ENCODE peak calls at places on chromosomes 4 and X, in six cellular contexts. One of them, this sample, is unnamed.

GRCh38 chr4:95204873-95205272 is 343.9 kb downstream of the UNC5C start:
- DNase-seq in cardiac fibroblast: peak
- DNase-seq in hepatocyte: no peak
- DNase-seq in endothelial cell of umbilical vein: no peak
- DNase-seq in body of pancreas: no peak
- DNase-seq in GM23338: peak
- DNase-seq in this sample: no peak

GRCh38 chrX:69501433-69501832 is 2.7 kb upstream of the NALF2 start:
- DNase-seq in hepatocyte: no peak
- DNase-seq in cardiac fibroblast: no peak
- DNase-seq in body of pancreas: peak
- DNase-seq in endothelial cell of umbilical vein: no peak
- DNase-seq in GM23338: peak
- DNase-seq in this sample: no peak

GRCh38 chr4:1011022-1011694 is at the start of gene FGFRL1:
- DNase-seq in GM23338: peak
- DNase-seq in hepatocyte: peak
- DNase-seq in body of pancreas: peak
- DNase-seq in endothelial cell of umbilical vein: peak
- DNase-seq in cardiac fibroblast: peak
- DNase-seq in this sample: peak

GRCh38 chr4:54228064-54228527 is 997 bp upstream of the PDGFRA start:
- DNase-seq in body of pancreas: peak
- DNase-seq in endothelial cell of umbilical vein: no peak
- DNase-seq in hepatocyte: peak
- DNase-seq in cardiac fibroblast: peak
- DNase-seq in GM23338: peak
- DNase-seq in this sample: peak

GRCh38 chrX:42869659-42870476 is 91.9 kb upstream of the PPP1R2C start:
- DNase-seq in GM23338: no peak
- DNase-seq in endothelial cell of umbilical vein: no peak
- DNase-seq in cardiac fibroblast: no peak
- DNase-seq in body of pancreas: no peak
- DNase-seq in hepatocyte: no peak
- DNase-seq in this sample: no peak

GRCh38 chr4:185183622-185184281 is 20.0 kb downstream of the CFAP97 start:
- DNase-seq in endothelial cell of umbilical vein: peak
- DNase-seq in cardiac fibroblast: peak
- DNase-seq in GM23338: peak
- DNase-seq in body of pancreas: peak
- DNase-seq in hepatocyte: peak
- DNase-seq in this sample: peak

GRCh38 chr4:139715721-139716391 is 50.2 kb downstream of the MGST2 start:
- DNase-seq in GM23338: no peak
- DNase-seq in hepatocyte: peak
- DNase-seq in body of pancreas: no peak
- DNase-seq in cardiac fibroblast: no peak
- DNase-seq in endothelial cell of umbilical vein: no peak
- DNase-seq in this sample: no peak

GRCh38 chrX:15808254-15808653 is 18.0 kb downstream of the ZRSR2 start:
- DNase-seq in hepatocyte: no peak
- DNase-seq in GM23338: no peak
- DNase-seq in endothelial cell of umbilical vein: no peak
- DNase-seq in body of pancreas: no peak
- DNase-seq in cardiac fibroblast: no peak
- DNase-seq in this sample: no peak

GRCh38 chrX:87636533-87636932 is 118.9 kb downstream of the KLHL4 start:
- DNase-seq in GM23338: no peak
- DNase-seq in cardiac fibroblast: no peak
- DNase-seq in body of pancreas: no peak
- DNase-seq in endothelial cell of umbilical vein: no peak
- DNase-seq in hepatocyte: no peak
- DNase-seq in this sample: no peak

GRCh38 chr4:173529505-173530325 is at the start of gene HAND2:
- DNase-seq in cardiac fibroblast: peak
- DNase-seq in body of pancreas: no peak
- DNase-seq in hepatocyte: peak
- DNase-seq in endothelial cell of umbilical vein: no peak
- DNase-seq in GM23338: peak
- DNase-seq in this sample: no peak

GRCh38 chr4:16496501-16496900 is 270.2 kb upstream of the TAPT1 start:
- DNase-seq in hepatocyte: no peak
- DNase-seq in body of pancreas: no peak
- DNase-seq in cardiac fibroblast: peak
- DNase-seq in GM23338: no peak
- DNase-seq in endothelial cell of umbilical vein: peak
- DNase-seq in this sample: peak

GRCh38 chrX:78092296-78092695 is 11.8 kb upstream of the PGK1 start:
- DNase-seq in endothelial cell of umbilical vein: peak
- DNase-seq in GM23338: peak
- DNase-seq in hepatocyte: no peak
- DNase-seq in cardiac fibroblast: peak
- DNase-seq in body of pancreas: no peak
- DNase-seq in this sample: peak

GRCh38 chr4:158209825-158210807 is at the start of gene TMEM144:
- DNase-seq in body of pancreas: peak
- DNase-seq in endothelial cell of umbilical vein: peak
- DNase-seq in GM23338: peak
- DNase-seq in hepatocyte: peak
- DNase-seq in cardiac fibroblast: peak
- DNase-seq in this sample: peak

GRCh38 chrX:150842198-150842553 is 56.3 kb downstream of the CD99L2 start:
- DNase-seq in GM23338: no peak
- DNase-seq in endothelial cell of umbilical vein: no peak
- DNase-seq in hepatocyte: no peak
- DNase-seq in body of pancreas: no peak
- DNase-seq in cardiac fibroblast: no peak
- DNase-seq in this sample: no peak

GRCh38 chr4:139740121-139740520 is 74.5 kb downstream of the MGST2 start:
- DNase-seq in hepatocyte: no peak
- DNase-seq in endothelial cell of umbilical vein: peak
- DNase-seq in GM23338: no peak
- DNase-seq in cardiac fibroblast: no peak
- DNase-seq in body of pancreas: peak
- DNase-seq in this sample: no peak

GRCh38 chr4:150385606-150386005 is 196.3 kb upstream of the MAB21L2 start:
- DNase-seq in hepatocyte: peak
- DNase-seq in body of pancreas: no peak
- DNase-seq in endothelial cell of umbilical vein: peak
- DNase-seq in cardiac fibroblast: peak
- DNase-seq in GM23338: peak
- DNase-seq in this sample: peak

GRCh38 chrX:85544609-85545008 is 165.1 kb upstream of the POF1B start:
- DNase-seq in GM23338: no peak
- DNase-seq in cardiac fibroblast: peak
- DNase-seq in hepatocyte: no peak
- DNase-seq in body of pancreas: no peak
- DNase-seq in endothelial cell of umbilical vein: no peak
- DNase-seq in this sample: no peak
- TF ChIP-seq CTCF in GM23338: peak
- TF ChIP-seq CTCF in cardiac fibroblast: no peak
- TF ChIP-seq CTCF in hepatocyte: peak
- TF ChIP-seq CTCF in body of pancreas: peak
- TF ChIP-seq CTCF in endothelial cell of umbilical vein: peak
- TF ChIP-seq CTCF in this sample: peak

GRCh38 chr4:156830356-156830755 is 141.2 kb downstream of the PDGFC start:
- DNase-seq in cardiac fibroblast: peak
- DNase-seq in body of pancreas: no peak
- DNase-seq in GM23338: no peak
- DNase-seq in endothelial cell of umbilical vein: no peak
- DNase-seq in hepatocyte: no peak
- DNase-seq in this sample: no peak

GRCh38 chr4:156832886-156833285 is 138.7 kb downstream of the PDGFC start:
- DNase-seq in GM23338: no peak
- DNase-seq in cardiac fibroblast: peak
- DNase-seq in body of pancreas: no peak
- DNase-seq in hepatocyte: no peak
- DNase-seq in endothelial cell of umbilical vein: no peak
- DNase-seq in this sample: no peak

GRCh38 chr4:156825074-156825473 is 146.5 kb downstream of the PDGFC start:
- DNase-seq in hepatocyte: no peak
- DNase-seq in endothelial cell of umbilical vein: no peak
- DNase-seq in GM23338: no peak
- DNase-seq in cardiac fibroblast: no peak
- DNase-seq in body of pancreas: no peak
- DNase-seq in this sample: no peak

GRCh38 chr4:156827519-156827918 is 144.1 kb downstream of the PDGFC start:
- DNase-seq in GM23338: no peak
- DNase-seq in endothelial cell of umbilical vein: no peak
- DNase-seq in body of pancreas: no peak
- DNase-seq in hepatocyte: no peak
- DNase-seq in cardiac fibroblast: peak
- DNase-seq in this sample: no peak

DNA sequence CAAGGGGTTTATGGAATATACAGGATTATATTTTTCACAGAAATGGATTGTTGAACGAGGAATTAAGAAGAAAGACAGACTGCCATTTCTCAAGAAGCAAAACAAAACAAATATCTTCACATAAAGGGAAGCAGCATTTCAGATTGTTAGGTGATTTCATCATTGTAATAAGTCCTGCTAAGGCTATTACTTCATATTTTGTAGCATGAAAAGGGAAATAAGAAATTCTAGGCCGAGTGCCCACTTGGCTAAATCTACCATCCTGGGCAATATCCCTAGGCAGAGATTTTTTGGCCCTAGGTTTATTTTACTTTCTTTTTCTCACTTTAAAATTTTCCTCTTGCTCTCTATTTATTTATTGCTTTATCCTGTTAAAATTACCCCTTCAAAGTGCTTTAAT is 142.4 kb downstream of the PDGFC start:
- DNase-seq in hepatocyte: no peak
- DNase-seq in GM23338: no peak
- DNase-seq in endothelial cell of umbilical vein: peak
- DNase-seq in cardiac fibroblast: peak
- DNase-seq in body of pancreas: no peak
- DNase-seq in this sample: peak
- H3K4me3 ChIP-seq in hepatocyte: no peak
- H3K4me3 ChIP-seq in GM23338: no peak
- H3K4me3 ChIP-seq in endothelial cell of umbilical vein: no peak
- H3K4me3 ChIP-seq in cardiac fibroblast: no peak
- H3K4me3 ChIP-seq in body of pancreas: no peak
- H3K4me3 ChIP-seq in this sample: peak

GRCh38 chr4:3025881-3026280 is 48.5 kb downstream of the HTT-AS start:
- DNase-seq in body of pancreas: no peak
- DNase-seq in endothelial cell of umbilical vein: no peak
- DNase-seq in GM23338: no peak
- DNase-seq in hepatocyte: no peak
- DNase-seq in cardiac fibroblast: no peak
- DNase-seq in this sample: no peak
- TF ChIP-seq CTCF in body of pancreas: no peak
- TF ChIP-seq CTCF in endothelial cell of umbilical vein: no peak
- TF ChIP-seq CTCF in GM23338: no peak
- TF ChIP-seq CTCF in hepatocyte: no peak
- TF ChIP-seq CTCF in cardiac fibroblast: no peak
- TF ChIP-seq CTCF in this sample: no peak

GRCh38 chrX:1601768-1602085 is 10.3 kb downstream of the AKAP17A start:
- DNase-seq in body of pancreas: no peak
- DNase-seq in cardiac fibroblast: no peak
- DNase-seq in hepatocyte: no peak
- DNase-seq in GM23338: no peak
- DNase-seq in endothelial cell of umbilical vein: no peak
- DNase-seq in this sample: no peak

GRCh38 chrX:1601051-1601767 is 9.8 kb downstream of the AKAP17A start:
- DNase-seq in GM23338: no peak
- DNase-seq in hepatocyte: no peak
- DNase-seq in body of pancreas: no peak
- DNase-seq in cardiac fibroblast: no peak
- DNase-seq in endothelial cell of umbilical vein: no peak
- DNase-seq in this sample: no peak

GRCh38 chrX:1599791-1600405 is 8.5 kb downstream of the AKAP17A start:
- DNase-seq in cardiac fibroblast: no peak
- DNase-seq in body of pancreas: no peak
- DNase-seq in endothelial cell of umbilical vein: no peak
- DNase-seq in GM23338: no peak
- DNase-seq in hepatocyte: no peak
- DNase-seq in this sample: no peak

GRCh38 chrX:1598876-1599790 is 7.7 kb downstream of the AKAP17A start:
- DNase-seq in cardiac fibroblast: no peak
- DNase-seq in body of pancreas: no peak
- DNase-seq in endothelial cell of umbilical vein: no peak
- DNase-seq in GM23338: no peak
- DNase-seq in hepatocyte: no peak
- DNase-seq in this sample: no peak

GRCh38 chrX:1600406-1601050 is 9.1 kb downstream of the AKAP17A start:
- DNase-seq in endothelial cell of umbilical vein: no peak
- DNase-seq in hepatocyte: no peak
- DNase-seq in body of pancreas: no peak
- DNase-seq in cardiac fibroblast: no peak
- DNase-seq in GM23338: no peak
- DNase-seq in this sample: no peak
- H3K4me3 ChIP-seq in endothelial cell of umbilical vein: no peak
- H3K4me3 ChIP-seq in hepatocyte: no peak
- H3K4me3 ChIP-seq in body of pancreas: no peak
- H3K4me3 ChIP-seq in cardiac fibroblast: no peak
- H3K4me3 ChIP-seq in GM23338: no peak
- H3K4me3 ChIP-seq in this sample: no peak

GRCh38 chr4:8169763-8170162 is 11.2 kb upstream of the ABLIM2 start:
- DNase-seq in GM23338: no peak
- DNase-seq in cardiac fibroblast: no peak
- DNase-seq in hepatocyte: no peak
- DNase-seq in body of pancreas: no peak
- DNase-seq in endothelial cell of umbilical vein: no peak
- DNase-seq in this sample: no peak

GRCh38 chr4:8167815-8168214 is 9.2 kb upstream of the ABLIM2 start:
- DNase-seq in cardiac fibroblast: no peak
- DNase-seq in endothelial cell of umbilical vein: no peak
- DNase-seq in hepatocyte: no peak
- DNase-seq in body of pancreas: no peak
- DNase-seq in GM23338: no peak
- DNase-seq in this sample: no peak

GRCh38 chr4:8167291-8167690 is 8.7 kb upstream of the ABLIM2 start:
- DNase-seq in cardiac fibroblast: no peak
- DNase-seq in GM23338: no peak
- DNase-seq in body of pancreas: no peak
- DNase-seq in endothelial cell of umbilical vein: no peak
- DNase-seq in hepatocyte: no peak
- DNase-seq in this sample: no peak

GRCh38 chr4:8168832-8169598 is 10.4 kb upstream of the ABLIM2 start:
- DNase-seq in body of pancreas: no peak
- DNase-seq in cardiac fibroblast: no peak
- DNase-seq in endothelial cell of umbilical vein: no peak
- DNase-seq in GM23338: no peak
- DNase-seq in hepatocyte: no peak
- DNase-seq in this sample: no peak

GRCh38 chr4:8168232-8168631 is 9.6 kb upstream of the ABLIM2 start:
- DNase-seq in cardiac fibroblast: no peak
- DNase-seq in GM23338: no peak
- DNase-seq in hepatocyte: no peak
- DNase-seq in body of pancreas: no peak
- DNase-seq in endothelial cell of umbilical vein: no peak
- DNase-seq in this sample: no peak
- TF ChIP-seq CTCF in cardiac fibroblast: peak
- TF ChIP-seq CTCF in GM23338: peak
- TF ChIP-seq CTCF in hepatocyte: peak
- TF ChIP-seq CTCF in body of pancreas: peak
- TF ChIP-seq CTCF in endothelial cell of umbilical vein: peak
- TF ChIP-seq CTCF in this sample: peak

This sample was measured in astrocyte of the cerebellum.